ENCODE peak calls at places on chromosome 12, in nine cellular contexts. T is heart right ventricle; M is astrocyte of the cerebellum; G is T-cell; F is GM10248; E is H7; B is SK-N-SH; I is stimulated activated naive CD4-positive, alpha-beta T cell; X is Right ventricle myocardium superior. K is an unnamed sample.

GRCh38 chr12:105445261-105446015 is 114.9 kb downstream of the C12orf75 start:
- DNase-seq in T (no peak), M (no peak), G (no peak), F (no peak), E (no peak), B (no peak), I (no peak), X (no peak), K (no peak)

GRCh38 chr12:45566257-45566656 is 163.2 kb upstream of the ARID2 start:
- DNase-seq in T (no peak), M (no peak), G (no peak), F (no peak), E (no peak), B (no peak), I (no peak), X (no peak), K (no peak)

GRCh38 chr12:108589028-108589839 is 8.7 kb downstream of the TMEM119 start:
- DNase-seq in T (no peak), M (peak; percentile 59), G (no peak), F (no peak), E (peak; percentile 73), B (peak; percentile 77), I (no peak), X (peak; percentile 27), K (no peak)

GRCh38 chr12:80040075-80040738 is 59.1 kb upstream of the OTOGL start:
- DNase-seq in T (no peak), M (no peak), G (no peak), F (no peak), E (no peak), B (no peak), I (no peak), X (no peak), K (no peak)

GRCh38 chr12:47348206-47348605 is 268.4 kb upstream of the AMIGO2 start:
- DNase-seq in T (no peak), M (no peak), G (no peak), F (no peak), E (no peak), B (no peak), I (no peak), X (no peak), K (no peak)

GRCh38 chr12:87509233-87509820 is 519.9 kb downstream of the C12orf50 start:
- DNase-seq in T (no peak), M (peak; percentile 15), G (no peak), F (peak; percentile 8), E (no peak), B (peak; percentile 10), I (no peak), X (no peak), K (no peak)

GRCh38 chr12:121580959-121581680 is at the start of gene KDM2B:
- DNase-seq in T (no peak), M (no peak), G (peak; percentile 32), F (no peak), E (no peak), B (peak; percentile 46), I (peak; percentile 10), X (no peak), K (peak; percentile 46)

GRCh38 chr12:89245090-89245489 is 107.2 kb downstream of the DUSP6 start:
- DNase-seq in T (no peak), M (no peak), G (peak; percentile 38), F (no peak), E (peak; percentile 6), B (no peak), I (no peak), X (no peak), K (no peak)

GRCh38 chr12:60259241-60259640 is 663.4 kb downstream of the SLC16A7 start:
- DNase-seq in T (no peak), M (no peak), G (no peak), F (no peak), E (no peak), B (no peak), I (no peak), X (no peak), K (no peak)

GRCh38 chr12:68406134-68406576 is 74.0 kb upstream of the MDM1 start:
- DNase-seq in T (peak; percentile 95), M (peak; percentile 57), G (no peak), F (no peak), E (peak; percentile 69), B (peak; percentile 32), I (no peak), X (peak; percentile 96), K (peak; percentile 5)

GRCh38 chr12:49201595-49202295 is 12.9 kb upstream of the TUBA1A start:
- DNase-seq in T (peak; percentile 43), M (no peak), G (no peak), F (no peak), E (no peak), B (peak; percentile 56), I (no peak), X (no peak), K (peak; percentile 54)

GRCh38 chr12:91836264-91836663 is 309.4 kb downstream of the BTG1 start:
- DNase-seq in T (no peak), M (no peak), G (no peak), F (no peak), E (no peak), B (no peak), I (no peak), X (no peak), K (no peak)

GRCh38 chr12:79435742-79436141 is 255.0 kb downstream of the PAWR start:
- DNase-seq in T (no peak), M (no peak), G (no peak), F (no peak), E (no peak), B (no peak), I (no peak), X (no peak), K (no peak)

GRCh38 chr12:116631619-116632018 is 72.4 kb downstream of the MAP1LC3B2 start:
- DNase-seq in T (no peak), M (no peak), G (no peak), F (no peak), E (peak; percentile 54), B (no peak), I (no peak), X (no peak), K (no peak)

GRCh38 chr12:100716949-100717732 is 77.4 kb upstream of the ANO4 start:
- DNase-seq in T (no peak), M (no peak), G (no peak), F (no peak), E (peak; percentile 90), B (peak; percentile 71), I (no peak), X (no peak), K (no peak)

GRCh38 chr12:45988259-45988658 is 2.1 kb downstream of the SCAF11 start:
- DNase-seq in T (no peak), M (no peak), G (no peak), F (no peak), E (no peak), B (no peak), I (no peak), X (no peak), K (no peak)

GRCh38 chr12:14249368-14249767 is 116.1 kb upstream of the ATF7IP start:
- DNase-seq in T (no peak), M (no peak), G (no peak), F (no peak), E (no peak), B (no peak), I (no peak), X (no peak), K (no peak)